ENCODE peak calls at places on chromosomes 1 and 21, in four cellular contexts. M is K562, D is HepG2, S is GM12878. E is an unnamed sample.

GRCh38 chr21:15221799-15222386 is 157.1 kb upstream of the NRIP1 start:
- DNase-seq in M (peak; percentile 30), D (peak; percentile 92), S (no peak), E (peak; percentile 58)

GRCh38 chr1:43348809-43349593 is 9.8 kb upstream of the CDC20 start:
- DNase-seq in M (no peak), D (peak; percentile 85), S (no peak), E (peak; percentile 97)

GRCh38 chr1:1179983-1180861 is 6.5 kb downstream of the TTLL10 start:
- DNase-seq in M (no peak), D (no peak), S (no peak), E (peak; percentile 24)

GRCh38 chr21:42037943-42038342 is 27.8 kb upstream of the ZBTB21 start:
- DNase-seq in M (no peak), D (peak; percentile 85), S (no peak), E (no peak)

GRCh38 chr21:43290529-43291346 is 121.9 kb downstream of the CRYAA start:
- DNase-seq in M (no peak), D (no peak), S (no peak), E (peak; percentile 16)

GRCh38 chr1:156643266-156644092 is 1.6 kb downstream of the BCAN start:
- DNase-seq in M (no peak), D (no peak), S (no peak), E (no peak)

GRCh38 chr1:221227872-221228337 is 348.7 kb downstream of the HLX start:
- DNase-seq in M (no peak), D (no peak), S (no peak), E (no peak)

GRCh38 chr1:110411173-110411572 is 3.7 kb upstream of the LAMTOR5 start:
- DNase-seq in M (no peak), D (no peak), S (no peak), E (no peak)

GRCh38 chr1:198056255-198056654 is 100.5 kb upstream of the NEK7 start:
- DNase-seq in M (peak; percentile 31), D (peak; percentile 5), S (no peak), E (peak; percentile 76)

GRCh38 chr1:10973552-10973951 is 38.9 kb upstream of the TARDBP start:
- DNase-seq in M (no peak), D (no peak), S (no peak), E (peak; percentile 64)

GRCh38 chr1:78419309-78419708 is 71.5 kb upstream of the PTGFR start:
- DNase-seq in M (no peak), D (no peak), S (no peak), E (no peak)

GRCh38 chr1:186842547-186842946 is 13.8 kb downstream of the PLA2G4A start:
- DNase-seq in M (no peak), D (no peak), S (no peak), E (no peak)

GRCh38 chr1:183732251-183732650 is 72.7 kb upstream of the RGL1 start:
- DNase-seq in M (no peak), D (no peak), S (no peak), E (no peak)

GRCh38 chr1:183735069-183735860 is 69.7 kb upstream of the RGL1 start:
- DNase-seq in M (no peak), D (no peak), S (no peak), E (no peak)

GRCh38 chr1:183731151-183731550 is 73.8 kb upstream of the RGL1 start:
- DNase-seq in M (no peak), D (no peak), S (no peak), E (no peak)

GRCh38 chr1:183734600-183735036 is 70.3 kb upstream of the RGL1 start:
- DNase-seq in M (no peak), D (no peak), S (no peak), E (no peak)

GRCh38 chr1:183733610-183734219 is 71.2 kb upstream of the RGL1 start:
- DNase-seq in M (no peak), D (no peak), S (no peak), E (no peak)
- TF ChIP-seq ETV6 in M (no peak), D (no peak), S (no peak), E (no peak)

GRCh38 chr1:80384037-80384830 is 1377.7 kb upstream of the ADGRL4 start:
- DNase-seq in M (no peak), D (no peak), S (no peak), E (no peak)
- TF ChIP-seq ETV6 in M (no peak), D (no peak), S (no peak), E (no peak)

GRCh38 chr1:102919659-102920058 is 188.7 kb downstream of the COL11A1 start:
- DNase-seq in M (no peak), D (no peak), S (no peak), E (no peak)
- TF ChIP-seq ETV6 in M (no peak), D (no peak), S (no peak), E (no peak)

GRCh38 chr1:236403905-236404696 is 10.0 kb downstream of the EDARADD start:
- DNase-seq in M (no peak), D (no peak), S (no peak), E (no peak)
- TF ChIP-seq ETV6 in M (no peak), D (no peak), S (no peak), E (no peak)

DNA sequence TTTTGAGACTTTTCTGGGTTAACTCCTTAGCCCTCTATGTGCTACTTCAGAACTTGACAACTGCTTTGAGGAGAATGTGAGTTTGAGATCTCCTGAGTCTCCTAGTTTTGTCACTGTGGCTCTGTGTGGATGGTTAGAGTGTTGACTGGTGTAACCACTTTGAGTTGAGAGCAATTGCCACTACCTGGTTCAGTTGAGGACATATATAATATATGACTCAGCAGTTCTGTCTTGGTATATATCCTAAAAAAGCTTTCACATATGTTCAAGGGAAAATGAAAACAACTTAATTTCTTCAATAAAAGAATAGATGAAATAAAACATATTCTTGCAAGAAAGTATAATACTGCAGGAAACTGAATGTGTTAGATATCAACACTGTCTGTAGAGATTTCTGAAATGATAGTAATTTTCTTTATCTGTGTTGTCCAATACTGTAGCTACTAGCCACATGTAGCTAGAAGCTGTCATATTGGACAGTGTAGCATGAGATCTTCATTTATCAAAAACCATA is 96.7 kb upstream of the QSOX1 start:
- DNase-seq in M (peak; percentile 46), D (no peak), S (no peak), E (no peak)
- TF ChIP-seq ETV6 in M (no peak), D (no peak), S (no peak), E (no peak)

DNA sequence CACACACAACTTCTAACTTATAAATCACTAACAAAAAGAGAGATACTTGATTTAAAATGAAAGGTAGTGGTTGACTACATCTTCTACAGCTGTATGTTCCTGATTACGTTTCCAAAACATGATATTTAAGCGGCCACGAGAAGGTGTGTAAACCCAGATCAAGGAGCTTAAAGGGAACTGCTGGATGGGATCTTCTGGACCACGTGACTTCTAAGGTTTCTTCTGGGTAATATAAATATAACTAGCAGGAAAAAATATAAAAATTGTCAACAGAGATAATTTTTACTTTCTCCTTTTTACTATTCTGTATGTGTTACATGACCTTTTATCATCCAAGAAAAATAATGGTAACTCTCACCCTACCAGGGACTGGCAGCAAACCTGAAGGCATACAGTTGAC is 66.2 kb downstream of the TTLL7 start:
- DNase-seq in M (peak; percentile 39), D (no peak), S (no peak), E (no peak)
- TF ChIP-seq ETV6 in M (no peak), D (no peak), S (no peak), E (no peak)

GRCh38 chr1:67748630-67749029 is 63.6 kb downstream of the GADD45A start:
- DNase-seq in M (no peak), D (peak; percentile 74), S (peak; percentile 47), E (no peak)
- TF ChIP-seq ETV6 in M (no peak), D (no peak), S (no peak), E (no peak)

DNA sequence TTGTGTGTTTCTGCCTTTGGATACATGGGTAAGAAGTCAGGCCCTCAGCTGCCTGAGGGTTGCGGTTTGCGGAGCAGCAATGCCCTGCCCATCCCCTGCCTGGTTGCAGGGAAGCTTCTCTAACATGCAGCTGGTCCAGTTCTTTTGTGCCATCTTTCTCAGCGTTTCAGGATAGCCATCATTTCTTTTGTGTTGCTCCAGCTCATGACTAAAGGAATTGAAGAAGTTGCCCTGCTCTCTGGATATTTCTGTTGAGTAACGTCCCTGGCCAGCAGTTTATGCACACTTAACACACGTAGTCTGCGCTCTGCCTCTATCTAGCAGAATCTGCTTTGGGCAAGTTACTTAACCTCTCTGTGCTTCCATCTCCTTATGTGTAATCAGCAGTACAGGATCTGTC is 62.1 kb downstream of the DOP1B start:
- DNase-seq in M (no peak), D (no peak), S (no peak), E (no peak)
- TF ChIP-seq ETV6 in M (no peak), D (no peak), S (no peak), E (no peak)

GRCh38 chr1:162324391-162324790 is 52.3 kb downstream of the SPATA46 start:
- DNase-seq in M (no peak), D (no peak), S (no peak), E (no peak)

GRCh38 chr1:162326559-162326958 is 50.1 kb downstream of the SPATA46 start:
- DNase-seq in M (no peak), D (no peak), S (no peak), E (no peak)

GRCh38 chr1:162327791-162328165 is 48.9 kb downstream of the SPATA46 start:
- DNase-seq in M (no peak), D (no peak), S (no peak), E (no peak)

GRCh38 chr1:162327144-162327790 is 49.4 kb downstream of the SPATA46 start:
- DNase-seq in M (no peak), D (no peak), S (no peak), E (no peak)

GRCh38 chr1:162328507-162328906 is 48.1 kb downstream of the SPATA46 start:
- DNase-seq in M (no peak), D (no peak), S (no peak), E (no peak)
- TF ChIP-seq ETV6 in M (no peak), D (no peak), S (no peak), E (no peak)

E was measured in WTC11.